ENCODE peak calls at places on chromosome 11, in four cellular contexts. One of them, this sample, is unnamed.

GRCh38 chr11:70080763-70081162 is 2.6 kb downstream of the ANO1 start:
- DNase-seq in tibial artery: no peak
- DNase-seq in T1000: no peak
- DNase-seq in LoVo: peak; percentile 66
- DNase-seq in this sample: peak; percentile 61

GRCh38 chr11:128018692-128019091 is 568.7 kb downstream of the ETS1 start:
- DNase-seq in T1000: no peak
- DNase-seq in LoVo: no peak
- DNase-seq in tibial artery: no peak
- DNase-seq in this sample: no peak

GRCh38 chr11:46669606-46670243 is 30.7 kb downstream of the ARHGAP1 start:
- DNase-seq in tibial artery: peak; percentile 32
- DNase-seq in LoVo: no peak
- DNase-seq in T1000: no peak
- DNase-seq in this sample: no peak

GRCh38 chr11:22725079-22725478 is 58.7 kb downstream of the GAS2 start:
- DNase-seq in LoVo: no peak
- DNase-seq in T1000: no peak
- DNase-seq in tibial artery: no peak
- DNase-seq in this sample: no peak

GRCh38 chr11:10305964-10306918 is 1.4 kb downstream of the ADM start:
- DNase-seq in tibial artery: peak; percentile 74
- DNase-seq in LoVo: no peak
- DNase-seq in T1000: no peak
- DNase-seq in this sample: peak; percentile 62

GRCh38 chr11:58832246-58832645 is 12.3 kb downstream of the GLYATL2 start:
- DNase-seq in T1000: no peak
- DNase-seq in LoVo: peak; percentile 9
- DNase-seq in tibial artery: no peak
- DNase-seq in this sample: no peak

GRCh38 chr11:98455500-98456186 is 565.1 kb upstream of the CNTN5 start:
- DNase-seq in tibial artery: no peak
- DNase-seq in T1000: no peak
- DNase-seq in LoVo: no peak
- DNase-seq in this sample: no peak

GRCh38 chr11:32255876-32256275 is 165.0 kb downstream of the RCN1 start:
- DNase-seq in T1000: no peak
- DNase-seq in LoVo: no peak
- DNase-seq in tibial artery: no peak
- DNase-seq in this sample: no peak

GRCh38 chr11:6413791-6414231 is 5.1 kb downstream of the APBB1 start:
- DNase-seq in T1000: no peak
- DNase-seq in LoVo: no peak
- DNase-seq in tibial artery: no peak
- DNase-seq in this sample: no peak

GRCh38 chr11:69401715-69402114 is 79.7 kb upstream of the LINC01488 start:
- DNase-seq in tibial artery: no peak
- DNase-seq in LoVo: no peak
- DNase-seq in T1000: no peak
- DNase-seq in this sample: no peak

GRCh38 chr11:45692808-45693453 is 27.5 kb upstream of the CHST1 start:
- DNase-seq in tibial artery: no peak
- DNase-seq in LoVo: no peak
- DNase-seq in T1000: no peak
- DNase-seq in this sample: peak; percentile 16

GRCh38 chr11:30567644-30568043 is 18.5 kb downstream of the MPPED2 start:
- DNase-seq in tibial artery: no peak
- DNase-seq in T1000: no peak
- DNase-seq in LoVo: no peak
- DNase-seq in this sample: no peak

GRCh38 chr11:96326954-96327353 is 16.0 kb downstream of the MAML2 start:
- DNase-seq in tibial artery: no peak
- DNase-seq in LoVo: no peak
- DNase-seq in T1000: no peak
- DNase-seq in this sample: no peak

GRCh38 chr11:26649884-26650283 is 72.0 kb downstream of the SLC5A12 start:
- DNase-seq in T1000: peak; percentile 10
- DNase-seq in tibial artery: no peak
- DNase-seq in LoVo: peak; percentile 69
- DNase-seq in this sample: no peak

GRCh38 chr11:31882951-31883392 is 71.8 kb upstream of the PAX6 start:
- DNase-seq in tibial artery: no peak
- DNase-seq in LoVo: no peak
- DNase-seq in T1000: peak; percentile 83
- DNase-seq in this sample: no peak

GRCh38 chr11:125451400-125452124 is 44.5 kb downstream of the FEZ1 start:
- DNase-seq in tibial artery: peak; percentile 81
- DNase-seq in LoVo: no peak
- DNase-seq in T1000: no peak
- DNase-seq in this sample: peak; percentile 84

GRCh38 chr11:95566151-95566670 is 223.4 kb downstream of the FAM76B start:
- DNase-seq in T1000: no peak
- DNase-seq in LoVo: no peak
- DNase-seq in tibial artery: no peak
- DNase-seq in this sample: no peak

GRCh38 chr11:43377380-43377779 is 18.7 kb downstream of the TTC17 start:
- DNase-seq in LoVo: no peak
- DNase-seq in tibial artery: no peak
- DNase-seq in T1000: no peak
- DNase-seq in this sample: no peak

GRCh38 chr11:102396708-102397563 is 49.9 kb downstream of the BIRC2 start:
- DNase-seq in T1000: no peak
- DNase-seq in LoVo: no peak
- DNase-seq in tibial artery: no peak
- DNase-seq in this sample: no peak

GRCh38 chr11:532512-533048 is 2.8 kb downstream of the HRAS start:
- DNase-seq in T1000: no peak
- DNase-seq in tibial artery: peak; percentile 68
- DNase-seq in LoVo: no peak
- DNase-seq in this sample: no peak

GRCh38 chr11:78645226-78646202 is 70.8 kb upstream of the NARS2 start:
- DNase-seq in T1000: peak; percentile 37
- DNase-seq in tibial artery: peak; percentile 78
- DNase-seq in LoVo: peak; percentile 72
- DNase-seq in this sample: peak; percentile 88

GRCh38 chr11:78138694-78139421 is 568 bp downstream of the ALG8 start:
- DNase-seq in T1000: no peak
- DNase-seq in LoVo: peak; percentile 25
- DNase-seq in tibial artery: no peak
- DNase-seq in this sample: no peak

GRCh38 chr11:13720940-13721339 is 52.5 kb downstream of the FAR1 start:
- DNase-seq in T1000: no peak
- DNase-seq in LoVo: no peak
- DNase-seq in tibial artery: no peak
- DNase-seq in this sample: no peak

GRCh38 chr11:68989936-68990606 is 9.3 kb upstream of the MRGPRD start:
- DNase-seq in T1000: no peak
- DNase-seq in LoVo: no peak
- DNase-seq in tibial artery: peak; percentile 32
- DNase-seq in this sample: no peak

GRCh38 chr11:59172345-59173079 is 580 bp downstream of the DTX4 start:
- DNase-seq in T1000: no peak
- DNase-seq in tibial artery: no peak
- DNase-seq in LoVo: peak; percentile 27
- DNase-seq in this sample: no peak

GRCh38 chr11:78576549-78577097 is 2.0 kb upstream of the NARS2 start:
- DNase-seq in T1000: no peak
- DNase-seq in LoVo: no peak
- DNase-seq in tibial artery: no peak
- DNase-seq in this sample: no peak

GRCh38 chr11:84757711-84758110 is 869.4 kb downstream of the DLG2 start:
- DNase-seq in T1000: no peak
- DNase-seq in LoVo: no peak
- DNase-seq in tibial artery: no peak
- DNase-seq in this sample: no peak

This sample was measured in aorta.